ENCODE peak calls at places on chromosomes 4 and X, in ten cellular contexts. L, F, N, O, A, G, I, U, M and H are unnamed samples.

GRCh38 chr4:180953572-180953971 is 1289.6 kb upstream of the TENM3 start:
- DNase-seq in L (no peak), F (no peak), N (no peak), O (no peak), A (no peak), G (no peak), I (no peak), U (no peak), M (no peak), H (no peak)

GRCh38 chrX:103607385-103608304 is at the start of gene TCEAL3:
- DNase-seq in L (peak), F (peak), N (no peak), O (peak), A (peak), G (peak), I (peak), U (peak), M (peak), H (peak)

GRCh38 chr4:181504846-181505374 is 738.3 kb upstream of the TENM3 start:
- DNase-seq in L (no peak), F (no peak), N (no peak), O (no peak), A (no peak), G (no peak), I (no peak), U (no peak), M (no peak), H (no peak)

GRCh38 chrX:80388206-80388605 is 32.0 kb upstream of the TENT5D start:
- DNase-seq in L (no peak), F (no peak), N (no peak), O (no peak), A (no peak), G (no peak), I (no peak), U (no peak), M (no peak), H (peak)

GRCh38 chrX:108070891-108071290 is 20.5 kb downstream of the PSMD10 start:
- DNase-seq in L (no peak), F (no peak), N (no peak), O (peak), A (peak), G (no peak), I (peak), U (no peak), M (no peak), H (no peak)

GRCh38 chrX:24969812-24970211 is 46.0 kb downstream of the ARX start:
- DNase-seq in L (no peak), F (no peak), N (no peak), O (no peak), A (no peak), G (no peak), I (no peak), U (no peak), M (no peak), H (no peak)

GRCh38 chrX:23228950-23229448 is 105.7 kb upstream of the PTCHD1 start:
- DNase-seq in L (no peak), F (no peak), N (no peak), O (no peak), A (no peak), G (no peak), I (no peak), U (no peak), M (no peak), H (no peak)

GRCh38 chr4:109985993-109986640 is 73.4 kb downstream of the EGF start:
- DNase-seq in L (no peak), F (no peak), N (no peak), O (no peak), A (peak), G (no peak), I (no peak), U (no peak), M (no peak), H (no peak)

GRCh38 chr4:184792334-184792733 is 33.4 kb downstream of the ACSL1 start:
- DNase-seq in L (no peak), F (no peak), N (no peak), O (peak), A (peak), G (no peak), I (no peak), U (no peak), M (no peak), H (no peak)

GRCh38 chr4:41573458-41574129 is 35.6 kb downstream of the LIMCH1 start:
- DNase-seq in L (no peak), F (no peak), N (no peak), O (peak), A (peak), G (no peak), I (peak), U (no peak), M (no peak), H (no peak)

GRCh38 chr4:41360214-41360910 is 103.6 kb downstream of the UCHL1 start:
- DNase-seq in L (peak), F (peak), N (peak), O (peak), A (peak), G (peak), I (peak), U (no peak), M (no peak), H (peak)

GRCh38 chr4:65600656-65601055 is 69.6 kb downstream of the EPHA5 start:
- DNase-seq in L (no peak), F (no peak), N (no peak), O (no peak), A (no peak), G (no peak), I (no peak), U (no peak), M (no peak), H (no peak)

GRCh38 chr4:87934157-87934704 is 41.3 kb upstream of the SPP1 start:
- DNase-seq in L (no peak), F (no peak), N (no peak), O (no peak), A (no peak), G (no peak), I (no peak), U (no peak), M (no peak), H (no peak)

GRCh38 chr4:103786014-103786413 is 66.2 kb upstream of the TACR3 start:
- DNase-seq in L (no peak), F (no peak), N (no peak), O (peak), A (peak), G (no peak), I (peak), U (no peak), M (no peak), H (no peak)

GRCh38 chr4:154982187-154983047 is 201.3 kb downstream of the RBM46 start:
- DNase-seq in L (no peak), F (peak), N (no peak), O (peak), A (peak), G (no peak), I (peak), U (no peak), M (peak), H (peak)

GRCh38 chrX:43676960-43677582 is 21.0 kb downstream of the MAOA start:
- DNase-seq in L (no peak), F (no peak), N (no peak), O (peak), A (peak), G (no peak), I (no peak), U (no peak), M (no peak), H (no peak)

GRCh38 chr4:186781032-186781917 is 57.6 kb upstream of the FAT1 start:
- DNase-seq in L (no peak), F (no peak), N (no peak), O (no peak), A (peak), G (no peak), I (peak), U (no peak), M (no peak), H (no peak)

GRCh38 chrX:9765737-9766098 is at the start of gene GPR143:
- DNase-seq in L (no peak), F (no peak), N (no peak), O (no peak), A (no peak), G (no peak), I (no peak), U (no peak), M (no peak), H (no peak)

GRCh38 chr4:7868892-7869471 is 70.7 kb downstream of the AFAP1 start:
- DNase-seq in L (no peak), F (no peak), N (no peak), O (no peak), A (no peak), G (no peak), I (no peak), U (no peak), M (no peak), H (no peak)

GRCh38 chrX:44308869-44309268 is 34.6 kb downstream of the EFHC2 start:
- DNase-seq in L (no peak), F (no peak), N (no peak), O (no peak), A (no peak), G (no peak), I (no peak), U (no peak), M (no peak), H (no peak)

GRCh38 chrX:147776988-147777387 is 134.7 kb upstream of the FMR1 start:
- DNase-seq in L (no peak), F (no peak), N (no peak), O (no peak), A (no peak), G (no peak), I (no peak), U (no peak), M (no peak), H (no peak)

GRCh38 chr4:168712316-168712855 is 215.5 kb downstream of the PALLD start:
- DNase-seq in L (no peak), F (no peak), N (no peak), O (no peak), A (no peak), G (no peak), I (no peak), U (no peak), M (no peak), H (no peak)

GRCh38 chrX:27915617-27916016 is 65.6 kb downstream of the DCAF8L1 start:
- DNase-seq in L (no peak), F (no peak), N (no peak), O (no peak), A (no peak), G (no peak), I (peak), U (no peak), M (no peak), H (no peak)

GRCh38 chr4:101306764-101307615 is 40.3 kb downstream of the PPP3CA start:
- DNase-seq in L (peak), F (no peak), N (no peak), O (no peak), A (no peak), G (no peak), I (no peak), U (no peak), M (no peak), H (no peak)

GRCh38 chr4:70061980-70062379 is 11.7 kb downstream of the HTN1 start:
- DNase-seq in L (no peak), F (no peak), N (no peak), O (no peak), A (no peak), G (no peak), I (no peak), U (no peak), M (no peak), H (no peak)

GRCh38 chr4:17544831-17545234 is 29.9 kb downstream of the CLRN2 start:
- DNase-seq in L (no peak), F (no peak), N (no peak), O (no peak), A (no peak), G (no peak), I (no peak), U (no peak), M (no peak), H (no peak)

GRCh38 chrX:10634681-10635161 is 14.3 kb upstream of the MID1 start:
- DNase-seq in L (no peak), F (no peak), N (no peak), O (peak), A (peak), G (no peak), I (peak), U (no peak), M (no peak), H (no peak)

GRCh38 chr4:17562157-17562556 is 14.8 kb upstream of the LAP3 start:
- DNase-seq in L (no peak), F (no peak), N (no peak), O (no peak), A (no peak), G (no peak), I (no peak), U (no peak), M (no peak), H (no peak)

GRCh38 chr4:121829511-121829910 is 5.8 kb upstream of the CCNA2 start:
- DNase-seq in L (no peak), F (no peak), N (no peak), O (no peak), A (peak), G (no peak), I (peak), U (no peak), M (no peak), H (no peak)

GRCh38 chrX:140092121-140092520 is 126.8 kb upstream of the CXorf66 start:
- DNase-seq in L (no peak), F (no peak), N (no peak), O (no peak), A (no peak), G (no peak), I (no peak), U (no peak), M (no peak), H (peak)

GRCh38 chrX:104427693-104428092 is 138.3 kb upstream of the IL1RAPL2 start:
- DNase-seq in L (no peak), F (no peak), N (no peak), O (no peak), A (no peak), G (no peak), I (no peak), U (no peak), M (no peak), H (no peak)

GRCh38 chrX:43693602-43694406 is 37.7 kb downstream of the MAOA start:
- DNase-seq in L (no peak), F (peak), N (no peak), O (no peak), A (peak), G (no peak), I (peak), U (no peak), M (no peak), H (peak)